ENCODE peak calls at places on chromosomes 11 and 22, in five cellular contexts. One of them, this sample, is unnamed.

GRCh38 chr11:125369808-125370207 is 126.3 kb downstream of the FEZ1 start:
- DNase-seq in cardiac muscle cell: no peak
- DNase-seq in IMR-90: no peak
- DNase-seq in brain microvascular endothelial cell: no peak
- DNase-seq in choroid plexus epithelial cell: no peak
- DNase-seq in this sample: no peak

GRCh38 chr11:75450236-75450635 is 17.2 kb upstream of the KLHL35 start:
- DNase-seq in cardiac muscle cell: no peak
- DNase-seq in IMR-90: no peak
- DNase-seq in brain microvascular endothelial cell: no peak
- DNase-seq in choroid plexus epithelial cell: no peak
- DNase-seq in this sample: no peak

GRCh38 chr22:19351604-19352003 is 60.1 kb upstream of the CLTCL1 start:
- DNase-seq in cardiac muscle cell: no peak
- DNase-seq in IMR-90: no peak
- DNase-seq in brain microvascular endothelial cell: no peak
- DNase-seq in choroid plexus epithelial cell: no peak
- DNase-seq in this sample: no peak

GRCh38 chr11:43699879-43700278 is 19.3 kb downstream of the HSD17B12 start:
- DNase-seq in cardiac muscle cell: no peak
- DNase-seq in IMR-90: no peak
- DNase-seq in brain microvascular endothelial cell: peak
- DNase-seq in choroid plexus epithelial cell: no peak
- DNase-seq in this sample: no peak

GRCh38 chr11:102495161-102496042 is 35.1 kb downstream of the MMP7 start:
- DNase-seq in cardiac muscle cell: peak
- DNase-seq in IMR-90: peak
- DNase-seq in brain microvascular endothelial cell: peak
- DNase-seq in choroid plexus epithelial cell: peak
- DNase-seq in this sample: no peak

GRCh38 chr22:50577987-50578775 is at the start of gene CPT1B:
- DNase-seq in cardiac muscle cell: peak
- DNase-seq in IMR-90: peak
- DNase-seq in brain microvascular endothelial cell: no peak
- DNase-seq in choroid plexus epithelial cell: peak
- DNase-seq in this sample: no peak

GRCh38 chr11:28259177-28259843 is 151.1 kb downstream of the METTL15 start:
- DNase-seq in cardiac muscle cell: no peak
- DNase-seq in IMR-90: no peak
- DNase-seq in brain microvascular endothelial cell: no peak
- DNase-seq in choroid plexus epithelial cell: peak
- DNase-seq in this sample: no peak

GRCh38 chr11:796565-797299 is 1.3 kb downstream of the SLC25A22 start:
- DNase-seq in cardiac muscle cell: no peak
- DNase-seq in IMR-90: no peak
- DNase-seq in brain microvascular endothelial cell: no peak
- DNase-seq in choroid plexus epithelial cell: no peak
- DNase-seq in this sample: no peak

GRCh38 chr22:38218661-38219331 is 17.0 kb downstream of the MAFF start:
- DNase-seq in cardiac muscle cell: peak
- DNase-seq in IMR-90: peak
- DNase-seq in brain microvascular endothelial cell: peak
- DNase-seq in choroid plexus epithelial cell: peak
- DNase-seq in this sample: no peak

GRCh38 chr11:19216709-19217374 is 15.1 kb upstream of the CSRP3 start:
- DNase-seq in cardiac muscle cell: no peak
- DNase-seq in IMR-90: no peak
- DNase-seq in brain microvascular endothelial cell: no peak
- DNase-seq in choroid plexus epithelial cell: peak
- DNase-seq in this sample: no peak

GRCh38 chr11:19878520-19878919 is 165.9 kb downstream of the NAV2 start:
- DNase-seq in cardiac muscle cell: no peak
- DNase-seq in IMR-90: no peak
- DNase-seq in brain microvascular endothelial cell: no peak
- DNase-seq in choroid plexus epithelial cell: no peak
- DNase-seq in this sample: no peak

GRCh38 chr11:2360081-2360642 is 16.9 kb upstream of the CD81 start:
- DNase-seq in cardiac muscle cell: no peak
- DNase-seq in IMR-90: no peak
- DNase-seq in brain microvascular endothelial cell: no peak
- DNase-seq in choroid plexus epithelial cell: no peak
- DNase-seq in this sample: no peak

GRCh38 chr11:36015806-36016205 is 71.9 kb downstream of the LDLRAD3 start:
- DNase-seq in cardiac muscle cell: no peak
- DNase-seq in IMR-90: no peak
- DNase-seq in brain microvascular endothelial cell: no peak
- DNase-seq in choroid plexus epithelial cell: no peak
- DNase-seq in this sample: no peak

GRCh38 chr11:128919192-128919591 is 23.5 kb downstream of the TP53AIP1 start:
- DNase-seq in cardiac muscle cell: no peak
- DNase-seq in IMR-90: no peak
- DNase-seq in brain microvascular endothelial cell: no peak
- DNase-seq in choroid plexus epithelial cell: no peak
- DNase-seq in this sample: no peak

GRCh38 chr11:69278091-69278867 is 15.7 kb upstream of the MYEOV start:
- DNase-seq in cardiac muscle cell: peak
- DNase-seq in IMR-90: no peak
- DNase-seq in brain microvascular endothelial cell: peak
- DNase-seq in choroid plexus epithelial cell: peak
- DNase-seq in this sample: no peak

GRCh38 chr11:132576706-132577105 is 955.6 kb downstream of the OPCML start:
- DNase-seq in cardiac muscle cell: no peak
- DNase-seq in IMR-90: peak
- DNase-seq in brain microvascular endothelial cell: peak
- DNase-seq in choroid plexus epithelial cell: peak
- DNase-seq in this sample: no peak

GRCh38 chr11:117910525-117910924 is 18.7 kb downstream of the TMPRSS13 start:
- DNase-seq in cardiac muscle cell: no peak
- DNase-seq in IMR-90: no peak
- DNase-seq in brain microvascular endothelial cell: no peak
- DNase-seq in choroid plexus epithelial cell: no peak
- DNase-seq in this sample: no peak
- TF ChIP-seq CTCF in cardiac muscle cell: no peak
- TF ChIP-seq CTCF in IMR-90: no peak
- TF ChIP-seq CTCF in brain microvascular endothelial cell: no peak
- TF ChIP-seq CTCF in choroid plexus epithelial cell: no peak
- TF ChIP-seq CTCF in this sample: no peak

DNA sequence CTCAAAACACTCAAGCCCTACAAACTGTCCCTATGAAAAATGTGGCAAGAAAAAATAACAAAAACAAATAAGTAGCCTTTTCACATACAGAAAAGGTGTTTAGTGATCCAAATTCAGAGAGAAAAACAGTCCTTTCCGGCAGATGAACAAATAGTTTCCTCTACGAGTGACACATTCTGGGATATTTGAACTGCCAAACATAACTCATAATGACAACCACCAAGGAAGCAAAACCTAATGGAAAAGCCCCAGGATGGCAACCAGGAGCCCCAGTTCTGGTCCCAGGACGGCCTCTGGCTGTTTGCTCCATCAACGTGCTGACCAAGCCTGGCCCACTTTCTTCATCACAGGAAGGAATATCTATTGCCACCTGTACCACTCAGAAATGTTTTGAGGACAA is 6.0 kb downstream of the PACSIN2 start:
- DNase-seq in cardiac muscle cell: no peak
- DNase-seq in IMR-90: no peak
- DNase-seq in brain microvascular endothelial cell: no peak
- DNase-seq in choroid plexus epithelial cell: no peak
- DNase-seq in this sample: no peak
- TF ChIP-seq CTCF in cardiac muscle cell: no peak
- TF ChIP-seq CTCF in IMR-90: no peak
- TF ChIP-seq CTCF in brain microvascular endothelial cell: no peak
- TF ChIP-seq CTCF in choroid plexus epithelial cell: no peak
- TF ChIP-seq CTCF in this sample: no peak

DNA sequence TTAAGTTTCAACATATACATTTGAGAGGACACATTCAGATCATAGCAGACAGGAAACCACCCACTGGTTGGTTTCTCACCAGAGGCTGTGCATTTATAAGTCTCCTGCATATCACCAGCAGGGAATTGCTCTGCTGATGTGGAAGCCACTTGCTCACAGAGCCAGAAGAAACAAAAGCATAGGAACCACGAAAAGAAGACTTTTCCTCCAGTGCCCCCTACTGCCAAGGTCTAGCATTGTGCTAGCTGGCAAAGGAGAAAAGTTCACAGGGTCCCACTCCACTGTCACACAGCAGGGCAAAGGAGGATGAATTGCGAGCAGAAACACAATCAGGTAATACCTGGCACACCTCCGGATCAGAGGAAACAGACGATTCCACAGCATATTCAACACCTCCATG is 28.9 kb upstream of the ISX start:
- DNase-seq in cardiac muscle cell: peak
- DNase-seq in IMR-90: no peak
- DNase-seq in brain microvascular endothelial cell: no peak
- DNase-seq in choroid plexus epithelial cell: no peak
- DNase-seq in this sample: no peak
- TF ChIP-seq CTCF in cardiac muscle cell: no peak
- TF ChIP-seq CTCF in IMR-90: no peak
- TF ChIP-seq CTCF in brain microvascular endothelial cell: peak
- TF ChIP-seq CTCF in choroid plexus epithelial cell: no peak
- TF ChIP-seq CTCF in this sample: peak

GRCh38 chr11:114065094-114065493 is 5.6 kb downstream of the ZBTB16 start:
- DNase-seq in cardiac muscle cell: no peak
- DNase-seq in IMR-90: no peak
- DNase-seq in brain microvascular endothelial cell: no peak
- DNase-seq in choroid plexus epithelial cell: no peak
- DNase-seq in this sample: no peak

GRCh38 chr11:114066046-114066648 is 6.6 kb downstream of the ZBTB16 start:
- DNase-seq in cardiac muscle cell: no peak
- DNase-seq in IMR-90: no peak
- DNase-seq in brain microvascular endothelial cell: no peak
- DNase-seq in choroid plexus epithelial cell: no peak
- DNase-seq in this sample: no peak

GRCh38 chr11:114063829-114064201 is 4.3 kb downstream of the ZBTB16 start:
- DNase-seq in cardiac muscle cell: no peak
- DNase-seq in IMR-90: no peak
- DNase-seq in brain microvascular endothelial cell: no peak
- DNase-seq in choroid plexus epithelial cell: no peak
- DNase-seq in this sample: no peak

GRCh38 chr11:114063149-114063828 is 3.8 kb downstream of the ZBTB16 start:
- DNase-seq in cardiac muscle cell: no peak
- DNase-seq in IMR-90: no peak
- DNase-seq in brain microvascular endothelial cell: no peak
- DNase-seq in choroid plexus epithelial cell: no peak
- DNase-seq in this sample: no peak

DNA sequence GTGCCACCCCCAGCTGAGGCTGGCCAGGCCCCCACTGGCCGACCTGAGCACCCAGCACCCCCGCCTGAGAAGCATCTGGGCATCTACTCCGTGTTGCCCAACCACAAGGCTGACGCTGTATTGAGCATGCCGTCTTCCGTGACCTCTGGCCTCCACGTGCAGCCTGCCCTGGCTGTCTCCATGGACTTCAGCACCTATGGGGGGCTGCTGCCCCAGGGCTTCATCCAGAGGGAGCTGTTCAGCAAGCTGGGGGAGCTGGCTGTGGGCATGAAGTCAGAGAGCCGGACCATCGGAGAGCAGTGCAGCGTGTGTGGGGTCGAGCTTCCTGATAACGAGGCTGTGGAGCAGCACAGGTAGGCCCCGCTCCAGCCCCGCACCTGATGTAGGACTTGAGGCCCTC is 4.7 kb downstream of the ZBTB16 start:
- DNase-seq in cardiac muscle cell: no peak
- DNase-seq in IMR-90: no peak
- DNase-seq in brain microvascular endothelial cell: no peak
- DNase-seq in choroid plexus epithelial cell: no peak
- DNase-seq in this sample: no peak
- TF ChIP-seq CTCF in cardiac muscle cell: no peak
- TF ChIP-seq CTCF in IMR-90: no peak
- TF ChIP-seq CTCF in brain microvascular endothelial cell: no peak
- TF ChIP-seq CTCF in choroid plexus epithelial cell: no peak
- TF ChIP-seq CTCF in this sample: no peak

GRCh38 chr22:46103664-46104063 is 46.7 kb upstream of the PPARA start:
- DNase-seq in cardiac muscle cell: no peak
- DNase-seq in IMR-90: no peak
- DNase-seq in brain microvascular endothelial cell: no peak
- DNase-seq in choroid plexus epithelial cell: no peak
- DNase-seq in this sample: no peak

GRCh38 chr22:46105494-46106278 is 44.6 kb upstream of the PPARA start:
- DNase-seq in cardiac muscle cell: no peak
- DNase-seq in IMR-90: peak
- DNase-seq in brain microvascular endothelial cell: peak
- DNase-seq in choroid plexus epithelial cell: peak
- DNase-seq in this sample: no peak

GRCh38 chr22:46104170-46104880 is 46.0 kb upstream of the PPARA start:
- DNase-seq in cardiac muscle cell: no peak
- DNase-seq in IMR-90: no peak
- DNase-seq in brain microvascular endothelial cell: no peak
- DNase-seq in choroid plexus epithelial cell: no peak
- DNase-seq in this sample: no peak

GRCh38 chr22:46106279-46107022 is 43.9 kb upstream of the PPARA start:
- DNase-seq in cardiac muscle cell: no peak
- DNase-seq in IMR-90: no peak
- DNase-seq in brain microvascular endothelial cell: no peak
- DNase-seq in choroid plexus epithelial cell: no peak
- DNase-seq in this sample: no peak

GRCh38 chr22:46104881-46105493 is 45.3 kb upstream of the PPARA start:
- DNase-seq in cardiac muscle cell: no peak
- DNase-seq in IMR-90: no peak
- DNase-seq in brain microvascular endothelial cell: no peak
- DNase-seq in choroid plexus epithelial cell: no peak
- DNase-seq in this sample: no peak
- TF ChIP-seq CTCF in cardiac muscle cell: no peak
- TF ChIP-seq CTCF in IMR-90: no peak
- TF ChIP-seq CTCF in brain microvascular endothelial cell: peak
- TF ChIP-seq CTCF in choroid plexus epithelial cell: peak
- TF ChIP-seq CTCF in this sample: no peak

GRCh38 chr22:24806663-24807001 is 621 bp downstream of the SGSM1 start:
- DNase-seq in cardiac muscle cell: no peak
- DNase-seq in IMR-90: no peak
- DNase-seq in brain microvascular endothelial cell: no peak
- DNase-seq in choroid plexus epithelial cell: no peak
- DNase-seq in this sample: no peak
- TF ChIP-seq CTCF in cardiac muscle cell: no peak
- TF ChIP-seq CTCF in IMR-90: no peak
- TF ChIP-seq CTCF in brain microvascular endothelial cell: no peak
- TF ChIP-seq CTCF in choroid plexus epithelial cell: no peak
- TF ChIP-seq CTCF in this sample: no peak